ENCODE peak calls at places on chromosomes 13 and 19, in seven cellular contexts. W is body of pancreas, G is HFF-Myc, K is ovary, D is fibroblast of lung, P is AG10803, N is iris pigment epithelial cell. C is an unnamed sample.

GRCh38 chr19:6260912-6261636 is 18.7 kb downstream of the MLLT1 start:
- DNase-seq in K (peak; percentile 31), W (peak; percentile 35), G (no peak), D (no peak), N (no peak), P (no peak), C (no peak)

GRCh38 chr19:46787331-46788100 is 878 bp downstream of the SLC1A5 start:
- DNase-seq in P (peak; percentile 76), N (peak; percentile 61), K (peak; percentile 73), G (no peak), W (peak; percentile 37), D (peak; percentile 74), C (peak; percentile 46)

GRCh38 chr19:13056052-13056660 is 46.5 kb downstream of the LYL1 start:
- DNase-seq in P (peak; percentile 84), G (peak; percentile 67), W (no peak), D (peak; percentile 56), N (peak; percentile 81), K (peak; percentile 72), C (peak; percentile 94)

GRCh38 chr13:29569253-29570057 is 26.0 kb downstream of the SLC7A1 start:
- DNase-seq in D (no peak), G (no peak), W (peak; percentile 69), P (no peak), N (peak; percentile 34), K (no peak), C (no peak)

GRCh38 chr13:106919093-106919492 is 351.2 kb upstream of the ARGLU1 start:
- DNase-seq in P (no peak), W (no peak), G (no peak), K (no peak), N (peak; percentile 9), D (no peak), C (no peak)

GRCh38 chr13:85379433-85379832 is 419.8 kb downstream of the SLITRK6 start:
- DNase-seq in N (no peak), D (no peak), G (no peak), W (no peak), K (no peak), P (no peak), C (no peak)

GRCh38 chr19:40610396-40611064 is 9.4 kb downstream of the LTBP4 start:
- DNase-seq in N (no peak), G (no peak), K (peak; percentile 57), W (peak; percentile 78), D (no peak), P (no peak), C (no peak)

GRCh38 chr19:47040869-47041268 is 7.6 kb downstream of the TMEM160 start:
- DNase-seq in K (no peak), G (no peak), W (no peak), N (no peak), D (no peak), P (no peak), C (no peak)

GRCh38 chr13:23657056-23657455 is 86.8 kb downstream of the TNFRSF19 start:
- DNase-seq in D (no peak), N (no peak), G (no peak), K (no peak), W (no peak), P (no peak), C (no peak)

GRCh38 chr13:98083936-98084335 is 59.0 kb upstream of the FARP1 start:
- DNase-seq in P (peak; percentile 30), W (no peak), D (no peak), N (peak; percentile 21), G (no peak), K (no peak), C (no peak)

GRCh38 chr13:77313923-77314322 is 13.0 kb downstream of the MYCBP2 start:
- DNase-seq in D (no peak), K (no peak), N (no peak), G (no peak), P (no peak), W (no peak), C (no peak)

GRCh38 chr13:20142927-20143480 is 17.8 kb downstream of the GJA3 start:
- DNase-seq in N (no peak), K (no peak), D (no peak), G (no peak), P (no peak), W (no peak), C (no peak)